ENCODE peak calls at places on chromosome 6, in eight cellular contexts. P is astrocyte, C is left lung, L is choroid plexus epithelial cell, M is pancreas, K is HFF-Myc, O is IMR-90, Q is AG04450. J is an unnamed sample.

GRCh38 chr6:150189176-150189575 is 46.3 kb downstream of the PPP1R14C start:
- DNase-seq in K (no peak), M (no peak), P (no peak), L (no peak), C (no peak), O (no peak), Q (no peak), J (no peak)

GRCh38 chr6:17494177-17494576 is 100.8 kb downstream of the CAP2 start:
- DNase-seq in Q (no peak), P (no peak), M (no peak), K (no peak), C (no peak), L (peak; percentile 26), O (no peak), J (no peak)

GRCh38 chr6:52647199-52647598 is 23.7 kb upstream of the TMEM14A start:
- DNase-seq in K (no peak), L (peak; percentile 56), P (no peak), O (peak; percentile 72), M (no peak), C (no peak), Q (no peak), J (no peak)

GRCh38 chr6:120010075-120010474 is 660.5 kb upstream of the MAN1A1 start:
- DNase-seq in M (no peak), L (no peak), P (no peak), O (no peak), C (no peak), Q (no peak), K (no peak), J (no peak)

GRCh38 chr6:89494131-89494793 is 61.3 kb downstream of the ANKRD6 start:
- DNase-seq in Q (no peak), L (no peak), P (no peak), M (no peak), C (no peak), K (no peak), O (no peak), J (no peak)

GRCh38 chr6:142946924-142947701 is 2.1 kb upstream of the HIVEP2 start:
- DNase-seq in C (peak; percentile 90), M (peak; percentile 94), K (no peak), Q (no peak), L (peak; percentile 89), O (peak; percentile 68), P (peak; percentile 75), J (no peak)

GRCh38 chr6:129485746-129486145 is 224.2 kb downstream of the ARHGAP18 start:
- DNase-seq in Q (no peak), P (no peak), M (no peak), C (no peak), O (no peak), L (no peak), K (no peak), J (no peak)

GRCh38 chr6:73180076-73180717 is 45.1 kb downstream of the KHDC1L start:
- DNase-seq in Q (no peak), L (no peak), C (no peak), M (no peak), K (no peak), O (peak; percentile 25), P (peak; percentile 32), J (no peak)

GRCh38 chr6:12114055-12114503 is 102.0 kb downstream of the HIVEP1 start:
- DNase-seq in C (no peak), L (no peak), K (no peak), P (no peak), Q (no peak), M (no peak), O (no peak), J (no peak)

GRCh38 chr6:2254747-2255146 is 9.3 kb upstream of the GMDS start:
- DNase-seq in Q (no peak), M (no peak), K (no peak), O (no peak), C (no peak), L (no peak), P (no peak), J (no peak)

GRCh38 chr6:38973178-38974057 is 75.2 kb upstream of the GLP1R start:
- DNase-seq in K (peak; percentile 31), C (no peak), L (peak; percentile 89), P (peak; percentile 53), Q (peak; percentile 38), M (no peak), O (peak; percentile 79), J (peak; percentile 18)

GRCh38 chr6:117497237-117497636 is 14.8 kb downstream of the DCBLD1 start:
- DNase-seq in P (no peak), M (no peak), K (no peak), Q (no peak), C (no peak), O (no peak), L (no peak), J (no peak)

GRCh38 chr6:56767892-56768531 is 125.3 kb upstream of the DST start:
- DNase-seq in P (peak; percentile 45), C (no peak), K (no peak), L (peak; percentile 52), Q (no peak), M (no peak), O (no peak), J (no peak)

GRCh38 chr6:29653452-29654038 is 3.3 kb upstream of the MOG start:
- DNase-seq in M (no peak), P (peak; percentile 52), L (peak; percentile 92), O (peak; percentile 80), Q (peak; percentile 57), K (peak; percentile 48), C (no peak), J (no peak)

GRCh38 chr6:150491131-150491795 is 108.4 kb upstream of the PLEKHG1 start:
- DNase-seq in L (peak; percentile 38), P (peak; percentile 87), Q (no peak), M (peak; percentile 26), K (peak; percentile 81), C (no peak), O (no peak), J (no peak)

GRCh38 chr6:34022250-34022872 is 123.5 kb downstream of the GRM4 start:
- DNase-seq in P (no peak), O (no peak), C (no peak), K (no peak), L (no peak), M (no peak), Q (no peak), J (no peak)
- H3K4me3 ChIP-seq in P (no peak overlapping the region), O (no peak overlapping the region), C (no peak overlapping the region), K (no peak overlapping the region), L (no peak overlapping the region), M (no peak overlapping the region), Q (no peak overlapping the region), J (no peak overlapping the region)

GRCh38 chr6:50180646-50181045 is 130.9 kb upstream of the DEFB112 start:
- DNase-seq in O (no peak), K (no peak), L (no peak), M (no peak), Q (no peak), C (no peak), P (no peak), J (no peak)

GRCh38 chr6:50187212-50188055 is 137.7 kb upstream of the DEFB112 start:
- DNase-seq in Q (no peak), O (no peak), K (no peak), C (no peak), L (no peak), M (no peak), P (no peak), J (no peak)

DNA sequence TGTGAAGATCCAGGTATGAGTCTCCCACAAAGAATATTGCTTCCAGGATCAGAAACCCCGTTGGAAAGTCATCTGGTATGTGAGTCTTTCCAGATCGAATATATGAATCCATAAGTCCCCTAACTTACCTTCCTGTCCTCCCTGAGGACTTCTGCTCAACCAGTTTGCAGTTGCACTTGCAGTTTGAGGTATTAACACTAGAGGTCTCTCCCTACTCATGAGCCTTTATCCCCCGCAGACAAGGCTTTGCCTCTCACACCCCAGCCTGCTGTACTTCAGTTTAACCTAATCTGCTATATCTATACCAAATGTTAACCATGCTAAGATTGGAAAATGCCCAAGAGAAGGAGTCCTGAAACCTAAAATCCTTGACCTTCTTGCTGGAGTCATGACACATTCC is 135.3 kb upstream of the DEFB112 start:
- DNase-seq in Q (no peak), K (no peak), L (no peak), C (no peak), P (no peak), M (no peak), O (no peak), J (no peak)
- TF ChIP-seq CTCF in Q (peak; percentile 22), K (no peak), L (no peak), C (no peak), P (no peak), M (no peak), O (peak; percentile 16), J (no peak)

GRCh38 chr6:109007521-109007920 is 87.1 kb downstream of the SESN1 start:
- DNase-seq in P (no peak), O (no peak), L (no peak), K (no peak), C (no peak), M (no peak), Q (no peak), J (no peak)
- H3K4me3 ChIP-seq in P (peak overlapping the region; percentile 90), O (peak overlapping the region; percentile 91), L (peak overlapping the region; percentile 78), K (peak overlapping the region; percentile 90), C (peak overlapping the region; percentile 79), M (peak overlapping the region; percentile 87), Q (peak overlapping the region; percentile 82), J (no peak overlapping the region)

DNA sequence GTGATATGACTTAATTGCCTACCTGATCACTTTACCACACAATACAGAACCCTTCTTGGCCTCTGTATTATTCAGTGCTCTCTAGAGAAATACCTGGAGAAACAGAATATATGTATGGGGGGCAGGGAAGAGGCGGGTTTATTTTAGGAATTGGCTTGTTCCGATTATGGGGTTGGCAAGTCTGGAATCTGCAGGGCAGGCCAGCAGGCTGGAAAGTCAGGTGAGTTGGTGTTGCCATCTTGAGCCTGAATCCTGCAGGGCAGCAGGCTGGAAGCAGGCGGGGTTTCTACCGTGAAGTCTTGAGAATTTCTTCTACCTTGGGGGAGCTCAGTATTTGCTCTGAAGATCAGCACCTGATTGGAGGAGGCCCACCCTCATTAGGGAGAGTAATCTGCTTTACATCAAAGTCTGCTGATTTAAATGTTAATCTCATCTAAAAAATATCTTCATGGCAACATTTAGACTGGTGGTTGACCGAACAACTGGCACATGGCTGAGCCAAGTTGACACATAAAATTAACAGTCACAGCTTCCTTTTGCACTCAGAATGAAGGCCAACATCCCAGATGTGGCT is 193.9 kb downstream of the ZDHHC14 start:
- DNase-seq in O (no peak), P (no peak), K (no peak), Q (no peak), L (no peak), C (no peak), M (no peak), J (no peak)
- TF ChIP-seq CTCF in O (no peak), P (no peak), K (no peak), Q (no peak), L (no peak), C (no peak), M (no peak), J (no peak)

GRCh38 chr6:24911983-24912382 is 23.8 kb downstream of the RIPOR2 start:
- DNase-seq in P (no peak), L (no peak), O (no peak), K (no peak), C (no peak), M (no peak), Q (no peak), J (no peak)
- H3K4me3 ChIP-seq in P (no peak overlapping the region), L (no peak overlapping the region), O (peak overlapping the region; percentile 75), K (peak overlapping the region; percentile 68), C (peak overlapping the region; percentile 53), M (no peak overlapping the region), Q (no peak overlapping the region), J (peak overlapping the region; percentile 77)

GRCh38 chr6:30719791-30720737 is at the start of gene TUBB:
- DNase-seq in M (peak; percentile 95), K (peak; percentile 97), L (peak; percentile 99), Q (peak; percentile 94), C (peak; percentile 97), O (peak; percentile 97), P (peak; percentile 96), J (peak; percentile 87)
- TF ChIP-seq CTCF in M (no peak), K (no peak), L (peak; percentile 20), Q (no peak), C (no peak), O (no peak), P (no peak), J (no peak)